ENCODE peak calls at places on chromosome 22, in four cellular contexts. One of them, this sample, is unnamed.

GRCh38 chr22:27913162-27913741 is 5.8 kb downstream of the PITPNB start:
- DNase-seq in amniotic stem cell: no peak
- DNase-seq in left cardiac atrium: no peak
- DNase-seq in fibroblast of the aortic adventitia: peak; percentile 71
- DNase-seq in this sample: peak; percentile 62

GRCh38 chr22:38222797-38223119 is 21.0 kb downstream of the MAFF start:
- DNase-seq in amniotic stem cell: no peak
- DNase-seq in left cardiac atrium: no peak
- DNase-seq in fibroblast of the aortic adventitia: no peak
- DNase-seq in this sample: no peak

GRCh38 chr22:46710842-46711241 is 27.2 kb downstream of the CERK start:
- DNase-seq in amniotic stem cell: no peak
- DNase-seq in fibroblast of the aortic adventitia: no peak
- DNase-seq in left cardiac atrium: no peak
- DNase-seq in this sample: no peak

GRCh38 chr22:17931400-17931825 is 92.9 kb downstream of the MICAL3 start:
- DNase-seq in amniotic stem cell: no peak
- DNase-seq in left cardiac atrium: peak; percentile 73
- DNase-seq in fibroblast of the aortic adventitia: no peak
- DNase-seq in this sample: no peak

GRCh38 chr22:38955250-38955775 is 2.1 kb upstream of the APOBEC3A start:
- DNase-seq in fibroblast of the aortic adventitia: no peak
- DNase-seq in amniotic stem cell: no peak
- DNase-seq in left cardiac atrium: no peak
- DNase-seq in this sample: no peak

GRCh38 chr22:49104434-49104833 is 723.2 kb downstream of the BRD1 start:
- DNase-seq in fibroblast of the aortic adventitia: no peak
- DNase-seq in amniotic stem cell: no peak
- DNase-seq in left cardiac atrium: no peak
- DNase-seq in this sample: no peak

GRCh38 chr22:27318516-27318915 is 483.0 kb downstream of the MN1 start:
- DNase-seq in amniotic stem cell: no peak
- DNase-seq in fibroblast of the aortic adventitia: peak; percentile 91
- DNase-seq in left cardiac atrium: no peak
- DNase-seq in this sample: peak; percentile 93

GRCh38 chr22:35530700-35531099 is 9.9 kb upstream of the RASD2 start:
- DNase-seq in left cardiac atrium: no peak
- DNase-seq in amniotic stem cell: no peak
- DNase-seq in fibroblast of the aortic adventitia: no peak
- DNase-seq in this sample: no peak

GRCh38 chr22:17199131-17199731 is 20.0 kb downstream of the ADA2 start:
- DNase-seq in amniotic stem cell: no peak
- DNase-seq in fibroblast of the aortic adventitia: peak; percentile 78
- DNase-seq in left cardiac atrium: peak; percentile 66
- DNase-seq in this sample: peak; percentile 49

GRCh38 chr22:41919357-41920224 is 4.7 kb upstream of the SHISA8 start:
- DNase-seq in amniotic stem cell: no peak
- DNase-seq in fibroblast of the aortic adventitia: no peak
- DNase-seq in left cardiac atrium: peak; percentile 79
- DNase-seq in this sample: peak; percentile 31

GRCh38 chr22:30609260-30610185 is 2.5 kb downstream of the TCN2 start:
- DNase-seq in left cardiac atrium: peak; percentile 64
- DNase-seq in fibroblast of the aortic adventitia: peak; percentile 77
- DNase-seq in amniotic stem cell: peak; percentile 60
- DNase-seq in this sample: peak; percentile 78

GRCh38 chr22:49363526-49364230 is 464.0 kb downstream of the BRD1 start:
- DNase-seq in left cardiac atrium: no peak
- DNase-seq in fibroblast of the aortic adventitia: no peak
- DNase-seq in amniotic stem cell: no peak
- DNase-seq in this sample: no peak

GRCh38 chr22:32684148-32684821 is 117.2 kb upstream of the TIMP3 start:
- DNase-seq in fibroblast of the aortic adventitia: no peak
- DNase-seq in left cardiac atrium: no peak
- DNase-seq in amniotic stem cell: no peak
- DNase-seq in this sample: peak; percentile 50

GRCh38 chr22:24697671-24698082 is 76.8 kb downstream of the PIWIL3 start:
- DNase-seq in amniotic stem cell: no peak
- DNase-seq in fibroblast of the aortic adventitia: no peak
- DNase-seq in left cardiac atrium: peak; percentile 52
- DNase-seq in this sample: no peak

GRCh38 chr22:37383342-37383741 is 43.9 kb downstream of the ELFN2 start:
- DNase-seq in amniotic stem cell: no peak
- DNase-seq in left cardiac atrium: no peak
- DNase-seq in fibroblast of the aortic adventitia: no peak
- DNase-seq in this sample: no peak

GRCh38 chr22:43681724-43682360 is 130.3 kb downstream of the EFCAB6 start:
- DNase-seq in fibroblast of the aortic adventitia: no peak
- DNase-seq in left cardiac atrium: no peak
- DNase-seq in amniotic stem cell: no peak
- DNase-seq in this sample: no peak

GRCh38 chr22:27670701-27671412 is 130.7 kb downstream of the MN1 start:
- DNase-seq in left cardiac atrium: peak; percentile 71
- DNase-seq in amniotic stem cell: no peak
- DNase-seq in fibroblast of the aortic adventitia: no peak
- DNase-seq in this sample: no peak

GRCh38 chr22:48267681-48268080 is 1505.2 kb downstream of the TBC1D22A start:
- DNase-seq in fibroblast of the aortic adventitia: no peak
- DNase-seq in amniotic stem cell: no peak
- DNase-seq in left cardiac atrium: no peak
- DNase-seq in this sample: no peak

GRCh38 chr22:19644314-19645223 is 69.7 kb upstream of the SEPTIN5 start:
- DNase-seq in fibroblast of the aortic adventitia: no peak
- DNase-seq in amniotic stem cell: no peak
- DNase-seq in left cardiac atrium: no peak
- DNase-seq in this sample: peak; percentile 9

GRCh38 chr22:19117111-19117512 is 5.1 kb downstream of the DGCR2 start:
- DNase-seq in left cardiac atrium: no peak
- DNase-seq in fibroblast of the aortic adventitia: no peak
- DNase-seq in amniotic stem cell: no peak
- DNase-seq in this sample: no peak

GRCh38 chr22:26066534-26066933 is 102.7 kb upstream of the SEZ6L start:
- DNase-seq in fibroblast of the aortic adventitia: no peak
- DNase-seq in amniotic stem cell: no peak
- DNase-seq in left cardiac atrium: no peak
- DNase-seq in this sample: no peak

GRCh38 chr22:31281733-31282132 is 10.6 kb downstream of the PIK3IP1 start:
- DNase-seq in amniotic stem cell: no peak
- DNase-seq in fibroblast of the aortic adventitia: no peak
- DNase-seq in left cardiac atrium: no peak
- DNase-seq in this sample: no peak

GRCh38 chr22:36985490-36985889 is 33.8 kb downstream of the TST start:
- DNase-seq in left cardiac atrium: no peak
- DNase-seq in fibroblast of the aortic adventitia: no peak
- DNase-seq in amniotic stem cell: no peak
- DNase-seq in this sample: no peak

GRCh38 chr22:30932661-30933060 is 35.9 kb downstream of the MORC2 start:
- DNase-seq in left cardiac atrium: no peak
- DNase-seq in amniotic stem cell: no peak
- DNase-seq in fibroblast of the aortic adventitia: no peak
- DNase-seq in this sample: no peak

GRCh38 chr22:20528405-20528978 is 21.1 kb downstream of the MED15 start:
- DNase-seq in fibroblast of the aortic adventitia: no peak
- DNase-seq in left cardiac atrium: no peak
- DNase-seq in amniotic stem cell: no peak
- DNase-seq in this sample: no peak

GRCh38 chr22:48595511-48595905 is 1232.2 kb downstream of the BRD1 start:
- DNase-seq in amniotic stem cell: no peak
- DNase-seq in fibroblast of the aortic adventitia: no peak
- DNase-seq in left cardiac atrium: no peak
- DNase-seq in this sample: no peak

GRCh38 chr22:49487950-49488349 is 339.7 kb downstream of the BRD1 start:
- DNase-seq in fibroblast of the aortic adventitia: no peak
- DNase-seq in left cardiac atrium: no peak
- DNase-seq in amniotic stem cell: no peak
- DNase-seq in this sample: no peak

GRCh38 chr22:49993649-49994360 is 18.8 kb downstream of the IL17REL start:
- DNase-seq in amniotic stem cell: no peak
- DNase-seq in left cardiac atrium: no peak
- DNase-seq in fibroblast of the aortic adventitia: no peak
- DNase-seq in this sample: no peak

GRCh38 chr22:49367016-49367697 is 460.5 kb downstream of the BRD1 start:
- DNase-seq in fibroblast of the aortic adventitia: no peak
- DNase-seq in amniotic stem cell: no peak
- DNase-seq in left cardiac atrium: no peak
- DNase-seq in this sample: peak; percentile 1

GRCh38 chr22:31556627-31557203 is 60.4 kb downstream of the SFI1 start:
- DNase-seq in fibroblast of the aortic adventitia: peak; percentile 62
- DNase-seq in amniotic stem cell: no peak
- DNase-seq in left cardiac atrium: no peak
- DNase-seq in this sample: peak; percentile 67

GRCh38 chr22:48459859-48460823 is 1367.5 kb downstream of the BRD1 start:
- DNase-seq in amniotic stem cell: no peak
- DNase-seq in fibroblast of the aortic adventitia: no peak
- DNase-seq in left cardiac atrium: no peak
- DNase-seq in this sample: no peak

GRCh38 chr22:44360686-44361381 is 48.1 kb upstream of the SHISAL1 start:
- DNase-seq in left cardiac atrium: peak; percentile 69
- DNase-seq in fibroblast of the aortic adventitia: peak; percentile 93
- DNase-seq in amniotic stem cell: peak; percentile 88
- DNase-seq in this sample: peak; percentile 40

GRCh38 chr22:23070418-23071162 is at the start of gene GNAZ:
- DNase-seq in left cardiac atrium: peak; percentile 34
- DNase-seq in amniotic stem cell: no peak
- DNase-seq in fibroblast of the aortic adventitia: no peak
- DNase-seq in this sample: no peak

GRCh38 chr22:36762687-36763260 is 13.1 kb downstream of the IFT27 start:
- DNase-seq in left cardiac atrium: peak; percentile 70
- DNase-seq in amniotic stem cell: no peak
- DNase-seq in fibroblast of the aortic adventitia: peak; percentile 36
- DNase-seq in this sample: no peak

GRCh38 chr22:43970037-43970747 is 14.9 kb downstream of the SAMM50 start:
- DNase-seq in amniotic stem cell: no peak
- DNase-seq in left cardiac atrium: no peak
- DNase-seq in fibroblast of the aortic adventitia: no peak
- DNase-seq in this sample: no peak

GRCh38 chr22:39622881-39623367 is 52.4 kb downstream of the CACNA1I start:
- DNase-seq in fibroblast of the aortic adventitia: peak; percentile 16
- DNase-seq in left cardiac atrium: peak; percentile 60
- DNase-seq in amniotic stem cell: no peak
- DNase-seq in this sample: peak; percentile 35